ENCODE peak calls at places on chromosomes 3 and 15, in five cellular contexts. One of them, this sample, is unnamed.

GRCh38 chr3:126207166-126207565 is 26.8 kb upstream of the ALDH1L1 start:
- DNase-seq in cardiac fibroblast: no peak
- DNase-seq in dorsolateral prefrontal cortex: no peak
- DNase-seq in omental fat pad: no peak
- DNase-seq in B cell: no peak
- DNase-seq in this sample: no peak

GRCh38 chr3:14410501-14411165 is 8.2 kb downstream of the SLC6A6 start:
- DNase-seq in cardiac fibroblast: peak; percentile 85
- DNase-seq in dorsolateral prefrontal cortex: no peak
- DNase-seq in omental fat pad: no peak
- DNase-seq in B cell: no peak
- DNase-seq in this sample: no peak

GRCh38 chr3:45659661-45660566 is 29.3 kb upstream of the SACM1L start:
- DNase-seq in cardiac fibroblast: peak; percentile 79
- DNase-seq in dorsolateral prefrontal cortex: peak; percentile 64
- DNase-seq in omental fat pad: no peak
- DNase-seq in B cell: peak; percentile 48
- DNase-seq in this sample: peak; percentile 22

GRCh38 chr3:144687862-144688261 is 716.2 kb downstream of the DIPK2A start:
- DNase-seq in cardiac fibroblast: peak; percentile 5
- DNase-seq in dorsolateral prefrontal cortex: no peak
- DNase-seq in omental fat pad: no peak
- DNase-seq in B cell: no peak
- DNase-seq in this sample: no peak

GRCh38 chr3:69864751-69865150 is 125.5 kb downstream of the MITF start:
- DNase-seq in cardiac fibroblast: no peak
- DNase-seq in dorsolateral prefrontal cortex: no peak
- DNase-seq in omental fat pad: no peak
- DNase-seq in B cell: no peak
- DNase-seq in this sample: no peak

GRCh38 chr3:39170461-39170860 is 17.1 kb upstream of the CSRNP1 start:
- DNase-seq in cardiac fibroblast: no peak
- DNase-seq in dorsolateral prefrontal cortex: no peak
- DNase-seq in omental fat pad: no peak
- DNase-seq in B cell: no peak
- DNase-seq in this sample: no peak

GRCh38 chr15:62402687-62403086 is 237.6 kb upstream of the C2CD4B start:
- DNase-seq in cardiac fibroblast: no peak
- DNase-seq in dorsolateral prefrontal cortex: no peak
- DNase-seq in omental fat pad: no peak
- DNase-seq in B cell: no peak
- DNase-seq in this sample: no peak

GRCh38 chr3:57877116-57877515 is 121.0 kb downstream of the SLMAP start:
- DNase-seq in cardiac fibroblast: no peak
- DNase-seq in dorsolateral prefrontal cortex: no peak
- DNase-seq in omental fat pad: no peak
- DNase-seq in B cell: no peak
- DNase-seq in this sample: no peak

GRCh38 chr15:60374628-60375081 is 23.1 kb downstream of the ANXA2 start:
- DNase-seq in cardiac fibroblast: peak; percentile 85
- DNase-seq in dorsolateral prefrontal cortex: no peak
- DNase-seq in omental fat pad: no peak
- DNase-seq in B cell: no peak
- DNase-seq in this sample: peak; percentile 21

GRCh38 chr3:193465992-193466618 is 87.6 kb upstream of the ATP13A5 start:
- DNase-seq in cardiac fibroblast: no peak
- DNase-seq in dorsolateral prefrontal cortex: no peak
- DNase-seq in omental fat pad: no peak
- DNase-seq in B cell: no peak
- DNase-seq in this sample: no peak

GRCh38 chr3:71258526-71258925 is 325.0 kb downstream of the FOXP1 start:
- DNase-seq in cardiac fibroblast: peak; percentile 64
- DNase-seq in dorsolateral prefrontal cortex: no peak
- DNase-seq in omental fat pad: no peak
- DNase-seq in B cell: no peak
- DNase-seq in this sample: no peak

GRCh38 chr3:28840976-28841376 is 439.9 kb upstream of the RBMS3 start:
- DNase-seq in cardiac fibroblast: no peak
- DNase-seq in dorsolateral prefrontal cortex: no peak
- DNase-seq in omental fat pad: no peak
- DNase-seq in B cell: no peak
- DNase-seq in this sample: no peak

GRCh38 chr3:105539897-105540296 is 173.2 kb downstream of the ALCAM start:
- DNase-seq in cardiac fibroblast: no peak
- DNase-seq in dorsolateral prefrontal cortex: no peak
- DNase-seq in omental fat pad: no peak
- DNase-seq in B cell: no peak
- DNase-seq in this sample: no peak

GRCh38 chr3:197031315-197032285 is 2.0 kb upstream of the MELTF start:
- DNase-seq in cardiac fibroblast: peak; percentile 100
- DNase-seq in dorsolateral prefrontal cortex: no peak
- DNase-seq in omental fat pad: peak; percentile 83
- DNase-seq in B cell: no peak
- DNase-seq in this sample: no peak

GRCh38 chr3:126067959-126068358 is 16.0 kb downstream of the SLC41A3 start:
- DNase-seq in cardiac fibroblast: no peak
- DNase-seq in dorsolateral prefrontal cortex: no peak
- DNase-seq in omental fat pad: no peak
- DNase-seq in B cell: no peak
- DNase-seq in this sample: no peak

GRCh38 chr3:17894434-17895060 is 152.1 kb upstream of the TBC1D5 start:
- DNase-seq in cardiac fibroblast: peak; percentile 76
- DNase-seq in dorsolateral prefrontal cortex: no peak
- DNase-seq in omental fat pad: no peak
- DNase-seq in B cell: peak; percentile 52
- DNase-seq in this sample: peak; percentile 23

GRCh38 chr15:68733666-68734065 is 87.0 kb downstream of the ANP32A start:
- DNase-seq in cardiac fibroblast: peak; percentile 16
- DNase-seq in dorsolateral prefrontal cortex: no peak
- DNase-seq in omental fat pad: no peak
- DNase-seq in B cell: no peak
- DNase-seq in this sample: no peak

GRCh38 chr3:197522881-197523342 is 32.9 kb downstream of the BDH1 start:
- DNase-seq in cardiac fibroblast: peak; percentile 88
- DNase-seq in dorsolateral prefrontal cortex: no peak
- DNase-seq in omental fat pad: no peak
- DNase-seq in B cell: no peak
- DNase-seq in this sample: no peak

GRCh38 chr3:53880396-53881345 is 1.3 kb downstream of the ACTR8 start:
- DNase-seq in cardiac fibroblast: peak; percentile 33
- DNase-seq in dorsolateral prefrontal cortex: no peak
- DNase-seq in omental fat pad: no peak
- DNase-seq in B cell: no peak
- DNase-seq in this sample: no peak

GRCh38 chr3:114624047-114624445 is 330.2 kb downstream of the TIGIT start:
- DNase-seq in cardiac fibroblast: peak; percentile 79
- DNase-seq in dorsolateral prefrontal cortex: no peak
- DNase-seq in omental fat pad: no peak
- DNase-seq in B cell: no peak
- DNase-seq in this sample: no peak

GRCh38 chr15:58546635-58547627 is 115.1 kb downstream of the LIPC start:
- DNase-seq in cardiac fibroblast: peak; percentile 83
- DNase-seq in dorsolateral prefrontal cortex: no peak
- DNase-seq in omental fat pad: no peak
- DNase-seq in B cell: no peak
- DNase-seq in this sample: no peak

GRCh38 chr3:84209473-84209872 is 749.3 kb upstream of the CADM2 start:
- DNase-seq in cardiac fibroblast: no peak
- DNase-seq in dorsolateral prefrontal cortex: no peak
- DNase-seq in omental fat pad: no peak
- DNase-seq in B cell: no peak
- DNase-seq in this sample: no peak

DNA sequence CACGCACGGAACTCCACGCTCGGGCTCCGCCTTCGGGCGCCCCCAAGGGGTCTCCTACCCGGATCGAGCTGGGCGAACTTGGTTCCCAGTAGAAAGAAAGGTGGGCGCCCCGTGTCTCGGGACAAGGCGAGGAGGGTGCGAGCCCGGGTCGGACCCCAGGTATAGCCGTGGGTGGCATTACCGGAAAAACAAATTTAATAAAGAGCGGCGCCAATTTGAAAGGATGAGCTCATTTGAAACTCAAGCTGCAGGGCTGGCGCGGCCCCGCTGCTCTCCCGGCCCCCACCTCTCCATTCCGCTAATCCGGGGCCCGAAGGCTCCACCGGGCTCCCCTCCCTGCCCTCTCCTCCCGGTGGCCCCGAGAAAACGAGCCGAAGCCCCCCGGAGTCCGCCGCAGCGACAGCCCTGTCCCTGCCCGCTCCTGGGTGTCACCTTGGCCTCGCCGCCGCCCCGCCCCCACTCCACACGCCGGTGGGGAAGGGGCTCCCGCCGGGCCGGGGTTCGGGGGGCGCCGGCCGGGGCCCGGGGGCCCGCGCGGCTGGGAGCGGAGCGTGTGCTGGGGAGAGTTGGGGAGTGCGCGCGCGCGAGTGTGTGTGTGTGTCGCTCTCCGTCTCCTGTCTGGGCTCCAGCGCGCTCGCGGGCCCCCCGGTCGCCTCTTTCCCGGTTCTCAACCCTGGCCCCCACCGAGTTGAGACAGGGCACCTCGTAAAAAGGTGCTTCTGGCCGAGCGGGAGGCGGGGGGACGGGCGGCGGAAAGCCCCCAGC is 1.4 kb downstream of the IGF2BP2 start:
- DNase-seq in cardiac fibroblast: peak; percentile 59
- DNase-seq in dorsolateral prefrontal cortex: no peak
- DNase-seq in omental fat pad: no peak
- DNase-seq in B cell: no peak
- DNase-seq in this sample: peak; percentile 44
- TF ChIP-seq CTCF in cardiac fibroblast: peak; percentile 9
- TF ChIP-seq CTCF in dorsolateral prefrontal cortex: no peak
- TF ChIP-seq CTCF in omental fat pad: no peak
- TF ChIP-seq CTCF in B cell: no peak
- TF ChIP-seq CTCF in this sample: peak; percentile 33

GRCh38 chr3:27721717-27722564 is at the start of gene EOMES:
- DNase-seq in cardiac fibroblast: peak; percentile 48
- DNase-seq in dorsolateral prefrontal cortex: no peak
- DNase-seq in omental fat pad: no peak
- DNase-seq in B cell: no peak
- DNase-seq in this sample: no peak

GRCh38 chr3:27722957-27723802 is 1.1 kb upstream of the EOMES start:
- DNase-seq in cardiac fibroblast: no peak
- DNase-seq in dorsolateral prefrontal cortex: no peak
- DNase-seq in omental fat pad: no peak
- DNase-seq in B cell: no peak
- DNase-seq in this sample: no peak

GRCh38 chr3:27720029-27720518 is 2.0 kb downstream of the EOMES start:
- DNase-seq in cardiac fibroblast: no peak
- DNase-seq in dorsolateral prefrontal cortex: no peak
- DNase-seq in omental fat pad: no peak
- DNase-seq in B cell: no peak
- DNase-seq in this sample: no peak

GRCh38 chr3:27719306-27720003 is 2.7 kb downstream of the EOMES start:
- DNase-seq in cardiac fibroblast: no peak
- DNase-seq in dorsolateral prefrontal cortex: no peak
- DNase-seq in omental fat pad: no peak
- DNase-seq in B cell: no peak
- DNase-seq in this sample: no peak

DNA sequence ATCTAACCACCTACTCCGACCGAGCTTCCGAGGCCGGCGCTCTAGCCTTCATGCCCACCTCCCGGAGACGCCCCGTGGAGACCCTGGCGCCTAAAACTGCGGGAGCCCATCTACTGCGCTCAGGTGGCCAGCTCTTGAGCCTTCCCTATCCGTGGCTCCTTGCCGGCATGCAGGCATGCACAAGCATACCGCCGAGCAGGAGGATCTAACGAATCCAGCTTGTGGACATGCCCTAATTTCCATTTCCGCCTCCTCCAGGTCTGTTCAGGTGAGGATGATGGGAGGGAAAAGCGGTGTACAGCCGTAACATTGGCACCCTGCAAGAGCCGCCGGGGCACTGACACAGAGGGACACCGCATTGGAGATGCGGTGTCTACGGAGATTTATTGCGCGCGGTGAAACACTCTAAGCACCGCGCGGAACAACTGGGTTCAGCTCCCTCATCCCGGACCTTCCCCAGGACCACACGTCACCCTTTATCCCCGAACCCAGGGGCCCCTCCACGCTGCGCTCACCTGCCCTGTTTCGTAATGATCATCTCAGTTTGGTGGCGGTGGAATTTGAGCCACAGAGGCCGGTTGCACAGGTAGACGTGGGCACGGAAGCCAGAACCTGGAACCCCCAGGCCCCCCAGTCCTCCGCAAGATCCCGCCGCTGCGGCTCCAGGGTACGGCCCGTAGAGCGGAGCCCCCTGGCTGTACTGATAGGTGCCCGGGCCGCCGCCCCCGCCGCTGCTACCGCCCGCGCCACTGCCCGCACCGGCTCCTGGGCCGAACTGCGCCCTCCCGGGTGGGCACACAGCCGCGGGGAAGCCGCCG is 1.0 kb downstream of the EOMES start:
- DNase-seq in cardiac fibroblast: no peak
- DNase-seq in dorsolateral prefrontal cortex: no peak
- DNase-seq in omental fat pad: no peak
- DNase-seq in B cell: no peak
- DNase-seq in this sample: no peak
- TF ChIP-seq CTCF in cardiac fibroblast: no peak
- TF ChIP-seq CTCF in dorsolateral prefrontal cortex: no peak
- TF ChIP-seq CTCF in omental fat pad: no peak
- TF ChIP-seq CTCF in B cell: peak; percentile 3
- TF ChIP-seq CTCF in this sample: no peak

DNA sequence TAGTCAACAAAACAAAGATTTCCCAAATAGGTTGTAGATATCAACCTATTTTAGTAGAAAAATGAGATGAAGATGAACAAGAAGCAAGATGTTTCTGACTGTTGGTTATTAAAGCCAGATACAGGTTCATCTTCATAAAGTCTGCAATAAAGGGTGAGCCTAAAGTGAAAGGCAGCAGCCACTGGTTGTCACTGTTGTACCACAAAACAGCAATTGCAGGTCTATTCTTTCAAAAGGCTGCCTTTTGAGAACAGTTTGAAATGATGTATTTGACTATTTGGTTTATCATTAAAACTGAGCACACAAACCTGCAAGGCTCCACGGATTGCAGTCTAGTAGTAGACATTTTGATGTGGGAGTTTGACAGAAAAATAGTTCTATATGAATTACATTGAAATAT is 543.4 kb downstream of the GBE1 start:
- DNase-seq in cardiac fibroblast: peak; percentile 39
- DNase-seq in dorsolateral prefrontal cortex: no peak
- DNase-seq in omental fat pad: no peak
- DNase-seq in B cell: no peak
- DNase-seq in this sample: no peak
- TF ChIP-seq CTCF in cardiac fibroblast: peak; percentile 72
- TF ChIP-seq CTCF in dorsolateral prefrontal cortex: peak; percentile 48
- TF ChIP-seq CTCF in omental fat pad: no peak
- TF ChIP-seq CTCF in B cell: no peak
- TF ChIP-seq CTCF in this sample: peak; percentile 64

DNA sequence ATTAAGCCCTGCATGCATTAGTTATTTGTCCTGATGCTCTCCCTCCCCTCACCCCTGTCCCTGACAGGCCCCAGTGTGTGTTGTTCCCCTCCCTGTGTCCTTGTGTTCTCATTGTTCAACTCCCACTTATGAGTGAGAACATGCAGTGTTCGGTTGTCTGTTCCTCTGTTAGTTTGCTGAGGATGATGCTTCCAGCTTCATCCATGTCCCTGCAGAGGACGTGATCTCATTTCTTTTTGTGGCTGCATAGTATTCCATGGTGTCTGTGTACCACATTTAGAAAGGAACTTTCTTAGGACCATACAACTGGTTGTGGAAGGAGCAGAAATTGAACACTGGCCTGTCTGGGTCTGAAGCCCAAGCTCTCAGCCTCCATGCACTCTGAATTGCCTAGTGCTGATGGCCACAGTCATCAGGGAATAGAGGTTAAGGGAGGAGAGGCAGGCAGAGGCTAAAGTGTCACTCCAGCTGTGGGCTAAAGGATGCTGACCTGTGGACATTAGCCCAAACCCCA is 138.5 kb downstream of the FNDC3B start:
- DNase-seq in cardiac fibroblast: no peak
- DNase-seq in dorsolateral prefrontal cortex: no peak
- DNase-seq in omental fat pad: no peak
- DNase-seq in B cell: no peak
- DNase-seq in this sample: no peak
- TF ChIP-seq CTCF in cardiac fibroblast: no peak
- TF ChIP-seq CTCF in dorsolateral prefrontal cortex: no peak
- TF ChIP-seq CTCF in omental fat pad: no peak
- TF ChIP-seq CTCF in B cell: no peak
- TF ChIP-seq CTCF in this sample: no peak

This sample was measured in progenitor cell of endocrine pancreas.